ENCODE peak calls at places on chromosomes 12 and 14, in four cellular contexts. A is K562, L is HepG2, V is GM12878. J is an unnamed sample.

GRCh38 chr14:91997492-91997891 is 42.4 kb downstream of the TRIP11 start:
- DNase-seq in A (peak; percentile 5), L (no peak), V (no peak), J (no peak)

GRCh38 chr12:106736051-106736957 is 38.2 kb upstream of the RIC8B start:
- DNase-seq in A (no peak), L (peak; percentile 20), V (no peak), J (no peak)

GRCh38 chr14:105746124-105746514 is 219.7 kb downstream of the TMEM121 start:
- DNase-seq in A (no peak), L (no peak), V (no peak), J (no peak)

GRCh38 chr12:103751600-103751999 is 89.4 kb downstream of the NT5DC3 start:
- DNase-seq in A (no peak), L (no peak), V (no peak), J (no peak)

GRCh38 chr12:10851243-10851858 is 2.1 kb upstream of the PRR4 start:
- DNase-seq in A (no peak), L (no peak), V (no peak), J (no peak)

GRCh38 chr12:47286676-47287075 is 206.9 kb upstream of the AMIGO2 start:
- DNase-seq in A (no peak), L (no peak), V (no peak), J (no peak)

GRCh38 chr12:106149096-106149784 is 10.5 kb upstream of the NUAK1 start:
- DNase-seq in A (peak; percentile 28), L (no peak), V (no peak), J (no peak)

GRCh38 chr12:27525373-27525772 is 1.4 kb downstream of the PPFIBP1 start:
- DNase-seq in A (no peak), L (no peak), V (no peak), J (no peak)

GRCh38 chr12:53324113-53324778 is 2.8 kb upstream of the AAAS start:
- DNase-seq in A (peak; percentile 56), L (no peak), V (peak; percentile 56), J (no peak)

GRCh38 chr14:99225804-99226203 is 46.2 kb downstream of the BCL11B start:
- DNase-seq in A (no peak), L (no peak), V (no peak), J (no peak)

GRCh38 chr12:58564721-58565120 is 355.6 kb downstream of the LRIG3 start:
- DNase-seq in A (no peak), L (no peak), V (no peak), J (no peak)

GRCh38 chr14:71566276-71566675 is 366.0 kb upstream of the RGS6 start:
- DNase-seq in A (no peak), L (no peak), V (peak; percentile 81), J (no peak)

GRCh38 chr12:105820407-105821140 is 318.2 kb downstream of the NUAK1 start:
- DNase-seq in A (no peak), L (peak; percentile 40), V (no peak), J (no peak)

GRCh38 chr12:232731-233614 is 19.0 kb upstream of the SLC6A12 start:
- DNase-seq in A (no peak), L (no peak), V (no peak), J (no peak)

GRCh38 chr14:95597784-95598204 is 62.9 kb downstream of the GLRX5 start:
- DNase-seq in A (no peak), L (no peak), V (no peak), J (peak; percentile 71)

GRCh38 chr12:92055877-92056276 is 89.8 kb downstream of the BTG1 start:
- DNase-seq in A (no peak), L (no peak), V (no peak), J (no peak)

GRCh38 chr14:90488256-90488655 is 91.4 kb downstream of the CALM1 start:
- DNase-seq in A (no peak), L (no peak), V (no peak), J (no peak)

DNA sequence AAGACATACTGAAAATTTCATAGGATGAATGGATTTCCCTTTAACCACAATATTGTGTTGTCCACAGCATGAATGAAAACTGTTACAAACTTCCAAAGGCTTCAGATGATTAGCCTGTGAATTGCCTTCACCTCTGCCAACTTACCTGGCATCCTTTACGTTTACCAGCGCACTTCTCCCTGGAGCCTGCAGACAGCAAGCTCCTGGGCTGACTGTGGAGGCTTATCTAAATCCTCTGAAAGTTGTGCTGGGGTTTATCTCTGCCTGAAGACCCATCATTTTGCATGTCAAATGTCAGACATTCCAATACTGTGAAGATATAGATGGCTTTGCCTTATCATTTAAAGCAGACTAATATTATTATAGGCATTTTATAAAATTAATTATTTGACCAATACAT is 403.0 kb downstream of the SYT1 start:
- DNase-seq in A (no peak), L (no peak), V (no peak), J (no peak)
- TF ChIP-seq BHLHE40 in A (no peak), L (no peak), V (no peak), J (no peak)

DNA sequence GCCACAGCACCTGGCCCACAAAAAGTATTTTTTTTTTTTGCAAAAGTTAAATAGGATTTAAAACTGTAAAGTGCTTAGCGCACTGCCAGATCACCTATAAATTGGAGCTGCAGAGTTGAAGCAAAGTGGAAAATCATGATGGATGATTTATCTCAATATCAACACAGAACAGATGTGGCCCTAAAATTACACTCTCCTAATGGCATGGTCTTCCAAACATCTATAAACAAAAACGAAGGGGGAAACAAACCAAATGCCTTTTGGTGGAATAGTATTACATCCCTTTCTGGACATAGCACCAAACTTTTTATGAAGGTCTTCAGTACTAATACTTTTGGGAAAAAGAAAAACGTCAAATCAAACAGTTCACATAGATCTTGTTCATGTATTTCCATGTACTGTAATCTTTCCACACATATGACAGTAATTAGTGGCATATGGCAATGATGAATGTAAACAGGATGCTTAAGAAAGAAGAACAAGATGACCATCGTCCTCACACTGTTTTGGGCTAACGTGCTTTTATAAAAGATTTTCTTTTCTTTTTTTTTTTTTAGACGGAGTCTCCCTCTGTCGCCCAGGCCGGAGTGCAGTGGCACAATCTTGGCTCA is 22.9 kb upstream of the ANAPC7 start:
- DNase-seq in A (no peak), L (no peak), V (no peak), J (no peak)
- TF ChIP-seq FOXM1 in A (no peak), L (no peak), V (no peak), J (no peak)

DNA sequence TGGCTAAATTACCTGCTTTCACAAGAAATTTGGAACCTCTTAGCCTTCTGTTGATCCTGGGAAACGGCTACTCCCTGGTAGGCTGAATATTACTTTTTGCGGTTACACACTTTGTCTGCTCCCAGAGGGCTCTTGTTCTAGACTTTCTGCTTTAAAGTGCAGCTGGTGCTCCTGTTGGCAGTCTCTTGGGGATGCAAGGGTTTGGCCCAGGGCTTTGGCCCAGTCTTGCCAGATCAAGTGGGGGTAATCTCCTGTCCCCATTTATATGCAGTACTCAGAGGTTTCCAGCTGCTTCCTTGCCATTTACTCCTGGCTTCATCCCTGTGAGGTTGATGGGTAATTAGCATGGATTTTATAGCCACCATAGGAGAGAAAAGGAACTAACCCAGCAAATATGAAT is 558.2 kb upstream of the MIS18BP1 start:
- DNase-seq in A (no peak), L (no peak), V (no peak), J (no peak)
- TF ChIP-seq BHLHE40 in A (no peak), L (no peak), V (no peak), J (no peak)

GRCh38 chr12:95582230-95583058 is 31.2 kb upstream of the USP44 start:
- DNase-seq in A (no peak), L (peak; percentile 37), V (no peak), J (peak; percentile 20)
- TF ChIP-seq FOXM1 in A (no peak), L (no peak), V (no peak), J (no peak)

GRCh38 chr14:103880334-103880985 is 33.1 kb upstream of the PPP1R13B start:
- DNase-seq in A (no peak), L (no peak), V (no peak), J (no peak)

GRCh38 chr14:103879570-103880333 is 32.4 kb upstream of the PPP1R13B start:
- DNase-seq in A (peak; percentile 17), L (peak; percentile 97), V (no peak), J (no peak)

GRCh38 chr14:103882503-103883262 is 35.3 kb upstream of the PPP1R13B start:
- DNase-seq in A (no peak), L (no peak), V (no peak), J (no peak)

GRCh38 chr14:103881927-103882281 is 34.5 kb upstream of the PPP1R13B start:
- DNase-seq in A (no peak), L (no peak), V (no peak), J (no peak)

DNA sequence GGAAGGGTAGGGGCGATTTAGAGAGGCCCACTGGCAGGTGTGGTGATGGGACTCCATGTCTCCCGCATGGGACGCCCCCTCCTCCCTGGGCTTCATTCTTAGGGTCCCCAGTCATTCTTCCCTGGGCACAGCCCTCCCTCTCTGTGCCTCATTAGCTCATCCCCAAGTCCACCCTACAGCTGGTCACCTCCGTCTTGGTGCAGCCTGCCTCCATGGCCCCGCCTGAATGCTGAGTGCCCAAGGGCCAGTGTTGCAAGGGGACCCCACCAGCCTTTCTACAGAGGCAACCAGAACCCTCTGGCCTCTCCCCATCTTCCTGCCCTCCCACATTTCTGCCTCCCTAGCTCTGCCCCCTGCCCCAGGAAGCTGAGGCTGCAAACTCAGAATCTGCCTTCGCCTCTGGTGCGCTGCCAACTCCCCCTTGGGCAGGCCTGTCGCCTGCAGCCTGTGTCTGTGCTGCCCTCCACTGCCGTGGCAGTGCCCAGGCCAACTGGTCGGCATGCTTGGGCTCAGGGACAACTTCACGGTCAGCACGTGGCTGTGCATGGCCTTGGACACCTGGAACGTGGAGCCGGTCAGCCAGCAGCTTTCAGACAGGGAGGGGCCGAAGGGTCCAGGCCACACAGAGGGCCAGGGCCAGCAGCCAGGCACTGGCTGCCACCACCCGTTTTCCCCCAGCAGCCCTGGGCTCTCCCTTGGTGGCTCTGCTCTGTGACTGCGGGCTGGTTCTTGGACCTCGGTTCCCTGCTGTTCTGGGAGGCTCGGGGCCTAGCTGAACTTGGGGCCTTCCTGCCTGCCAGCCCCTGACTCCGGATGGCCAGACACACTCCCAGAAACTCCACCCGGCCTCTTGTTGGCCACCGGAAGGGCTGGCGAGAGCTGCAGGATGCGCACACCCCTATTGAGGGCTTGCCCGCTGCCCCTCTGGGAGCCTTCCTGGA is 33.9 kb upstream of the PPP1R13B start:
- DNase-seq in A (no peak), L (peak; percentile 75), V (no peak), J (no peak)
- TF ChIP-seq BHLHE40 in A (no peak), L (peak; percentile 87), V (no peak), J (no peak)

DNA sequence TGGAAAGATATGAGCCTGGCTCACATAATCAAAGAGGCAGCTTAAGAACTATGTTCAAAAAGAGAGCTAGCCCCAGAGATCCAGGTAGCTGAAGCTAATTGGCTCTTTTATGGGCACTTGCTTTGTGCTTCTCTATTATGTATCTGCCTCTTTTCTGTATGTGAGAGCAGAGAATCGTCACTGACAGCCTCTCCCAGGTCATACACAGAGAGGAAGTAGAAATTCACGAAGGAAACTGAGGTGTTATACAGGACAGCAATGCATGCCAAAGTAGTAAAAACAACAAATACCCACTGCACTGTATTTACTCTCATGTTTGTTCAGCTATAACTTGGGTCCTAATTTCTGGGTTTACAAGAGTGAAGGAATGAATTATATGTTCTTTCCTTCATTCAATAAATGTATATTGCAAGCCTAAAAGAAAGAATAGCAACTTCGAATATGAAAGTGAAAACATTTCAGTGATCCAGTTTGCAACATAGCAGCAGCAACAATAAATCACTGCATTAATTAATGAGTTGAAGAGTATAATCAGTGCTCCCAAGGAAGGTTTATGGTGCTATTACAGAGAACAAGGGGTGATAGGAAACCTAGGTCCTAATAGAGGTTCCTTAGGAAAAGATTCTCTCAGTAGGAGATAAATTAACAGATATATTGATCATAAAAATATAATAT is 47.1 kb upstream of the ATXN7L3B start:
- DNase-seq in A (no peak), L (no peak), V (peak; percentile 25), J (no peak)
- TF ChIP-seq FOXM1 in A (no peak), L (no peak), V (no peak), J (no peak)

J was measured in HEK293T.